ENCODE peak calls at places on chromosomes 3 and 15, in nine cellular contexts. T is brain microvascular endothelial cell; N is GM13977; I is B cell; F is neural crest cell; J is heart left ventricle; U is HFFc6; R is activated CD8-positive, alpha-beta T cell treated with anti-CD3 and anti-CD28 coated beads for 36 hours; B is prostate gland. L is an unnamed sample.

GRCh38 chr15:32819406-32819930 is 101.7 kb downstream of the GREM1 start:
- DNase-seq in T (no peak), N (no peak), I (no peak), F (no peak), J (no peak), U (no peak), R (no peak), B (no peak), L (no peak)

GRCh38 chr3:8802256-8802655 is 32.8 kb upstream of the OXTR start:
- DNase-seq in T (no peak), N (no peak), I (no peak), F (no peak), J (no peak), U (no peak), R (no peak), B (no peak), L (no peak)

GRCh38 chr15:23869391-23869790 is 182.3 kb upstream of the NDN start:
- DNase-seq in T (no peak), N (no peak), I (no peak), F (peak), J (peak), U (no peak), R (no peak), B (no peak), L (no peak)

GRCh38 chr3:13325892-13326443 is 94.2 kb downstream of the NUP210 start:
- DNase-seq in T (no peak), N (no peak), I (no peak), F (no peak), J (no peak), U (no peak), R (no peak), B (no peak), L (no peak)

GRCh38 chr3:110301781-110302180 is 769.8 kb upstream of the NECTIN3 start:
- DNase-seq in T (no peak), N (no peak), I (no peak), F (no peak), J (no peak), U (no peak), R (no peak), B (no peak), L (no peak)

GRCh38 chr3:46222435-46223161 is 14.5 kb upstream of the CCR1 start:
- DNase-seq in T (no peak), N (no peak), I (peak), F (no peak), J (no peak), U (no peak), R (no peak), B (no peak), L (peak)

GRCh38 chr3:48982016-48982415 is 8.0 kb upstream of the P4HTM start:
- DNase-seq in T (no peak), N (no peak), I (no peak), F (no peak), J (no peak), U (no peak), R (no peak), B (no peak), L (no peak)

GRCh38 chr3:72238341-72238740 is 453.4 kb upstream of the PROK2 start:
- DNase-seq in T (no peak), N (no peak), I (no peak), F (no peak), J (no peak), U (no peak), R (no peak), B (no peak), L (no peak)

GRCh38 chr15:90062023-90062728 is 40.1 kb downstream of the IDH2 start:
- DNase-seq in T (peak), N (no peak), I (no peak), F (peak), J (peak), U (no peak), R (peak), B (peak), L (no peak)

GRCh38 chr3:56314842-56315241 is 153.4 kb downstream of the ERC2 start:
- DNase-seq in T (peak), N (no peak), I (no peak), F (no peak), J (peak), U (no peak), R (no peak), B (peak), L (no peak)

GRCh38 chr3:195075199-195075940 is 195.6 kb downstream of the XXYLT1 start:
- DNase-seq in T (no peak), N (no peak), I (no peak), F (no peak), J (peak), U (no peak), R (no peak), B (no peak), L (peak)

GRCh38 chr3:151315136-151315535 is 1.5 kb downstream of the GPR87 start:
- DNase-seq in T (no peak), N (no peak), I (no peak), F (no peak), J (no peak), U (peak), R (no peak), B (no peak), L (no peak)

GRCh38 chr15:66076591-66077319 is 176.8 kb downstream of the MEGF11 start:
- DNase-seq in T (no peak), N (no peak), I (no peak), F (no peak), J (no peak), U (no peak), R (no peak), B (no peak), L (no peak)

DNA sequence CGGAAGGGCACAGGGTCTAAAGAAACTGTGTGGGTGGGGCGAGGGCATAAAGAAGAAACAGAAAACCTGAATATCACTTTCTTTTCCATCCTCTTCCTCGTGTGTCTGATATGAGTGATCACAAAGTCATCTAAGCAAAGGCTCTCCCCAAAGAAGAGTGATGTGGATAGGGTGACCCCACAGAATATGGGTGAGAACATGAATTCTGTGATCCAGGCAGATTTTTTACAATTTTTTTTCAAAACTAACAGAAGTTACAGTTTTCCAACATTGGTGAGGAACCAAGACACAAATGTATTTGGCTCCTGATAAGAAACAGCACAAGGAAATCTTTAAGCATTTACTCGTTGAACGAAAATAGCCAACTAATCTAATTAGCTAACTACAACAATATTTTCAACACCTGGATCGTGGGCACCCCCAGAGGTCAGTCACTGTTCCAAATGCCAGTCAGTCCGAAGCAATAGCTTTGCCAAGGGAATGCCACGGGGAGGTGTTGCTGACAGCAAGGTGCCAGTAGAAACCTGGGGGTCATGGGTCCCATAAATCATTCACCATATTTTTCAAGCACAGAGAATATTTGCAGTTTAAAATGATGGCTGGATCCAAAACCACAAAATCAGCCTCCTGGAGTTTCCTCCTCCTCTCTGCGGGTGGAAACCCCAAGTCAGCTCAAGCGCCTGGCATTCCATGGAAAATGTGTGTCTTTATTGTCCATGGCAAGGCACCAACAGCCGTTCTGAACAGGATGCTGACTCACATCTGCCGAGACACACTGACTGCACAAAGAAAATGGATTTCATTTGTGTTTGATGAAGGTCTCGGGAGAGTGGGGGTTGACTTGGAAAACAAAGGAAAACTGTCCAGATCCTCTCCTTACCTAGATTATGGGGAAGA is 26.7 kb downstream of the ANXA2 start:
- DNase-seq in T (peak), N (no peak), I (no peak), F (no peak), J (peak), U (peak), R (peak), B (peak), L (no peak)
- TF ChIP-seq CTCF in T (no peak), N (no peak), I (no peak), F (no peak), J (no peak), U (peak), R (no peak), B (peak), L (no peak)

GRCh38 chr3:148763921-148764320 is 63.7 kb upstream of the CPB1 start:
- DNase-seq in T (no peak), N (no peak), I (no peak), F (no peak), J (no peak), U (no peak), R (no peak), B (no peak), L (no peak)
- TF ChIP-seq CTCF in T (no peak), N (no peak), I (no peak), F (no peak), J (no peak), U (no peak), R (no peak), B (no peak), L (no peak)

DNA sequence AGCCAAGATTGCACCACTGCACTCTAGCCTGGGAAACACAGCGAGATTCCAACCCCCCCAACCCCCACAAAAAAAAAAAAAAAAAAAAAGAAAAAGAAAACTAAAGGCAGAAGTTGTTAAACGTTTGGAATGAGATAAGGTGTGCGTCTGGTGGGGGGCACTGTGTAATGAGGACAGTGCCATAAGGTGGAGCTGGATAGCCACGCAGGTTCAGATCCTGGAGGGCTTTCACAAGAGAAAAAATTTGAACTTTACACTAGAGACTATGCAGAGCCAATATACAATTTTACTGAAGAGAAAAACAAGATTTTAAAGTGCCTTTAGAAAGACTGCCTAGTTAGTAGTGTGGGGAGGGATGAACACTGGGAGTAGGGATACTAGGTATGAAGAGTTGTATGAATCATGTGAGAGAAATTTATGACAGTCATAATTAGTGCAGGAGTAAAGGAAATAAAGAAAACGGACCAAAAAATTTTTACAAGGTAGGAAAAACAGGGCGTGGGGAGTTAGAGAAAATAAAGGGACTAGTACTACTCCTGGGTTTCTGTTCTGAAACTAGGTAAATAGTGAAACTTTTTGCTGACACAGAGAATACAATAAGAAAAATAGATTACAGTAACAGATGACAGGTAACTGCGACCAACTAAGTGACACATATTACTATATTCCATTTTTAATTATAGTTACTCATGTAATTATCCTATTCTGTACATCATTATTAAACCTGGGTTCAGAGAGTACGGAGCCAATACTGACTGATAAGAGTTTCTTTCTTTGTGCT is 108.1 kb downstream of the PEAK1 start:
- DNase-seq in T (no peak), N (no peak), I (no peak), F (no peak), J (no peak), U (peak), R (no peak), B (no peak), L (no peak)
- TF ChIP-seq CTCF in T (no peak), N (no peak), I (no peak), F (no peak), J (no peak), U (no peak), R (no peak), B (no peak), L (no peak)

GRCh38 chr3:103308921-103309320 is 874.1 kb downstream of the ZPLD1 start:
- DNase-seq in T (no peak), N (no peak), I (no peak), F (no peak), J (no peak), U (no peak), R (no peak), B (no peak), L (no peak)
- TF ChIP-seq CTCF in T (peak), N (no peak), I (no peak), F (peak), J (no peak), U (no peak), R (no peak), B (no peak), L (no peak)

L was measured in CD14-positive monocyte.